ENCODE peak calls at places on chromosomes 6 and 20, in five cellular contexts. Q is GM23338, Z is K562, D is breast epithelium, O is stomach. U is an unnamed sample.

GRCh38 chr6:73968358-73968757 is 272.4 kb downstream of the CD109 start:
- DNase-seq in Q (no peak), Z (no peak), D (no peak), O (no peak), U (no peak)

GRCh38 chr20:25738198-25738597 is 41.5 kb upstream of the ZNF337 start:
- DNase-seq in Q (no peak), Z (no peak), D (no peak), O (no peak), U (no peak)

GRCh38 chr6:154432533-154433476 is 76.2 kb upstream of the IPCEF1 start:
- DNase-seq in Q (no peak), Z (peak), D (no peak), O (no peak), U (peak)

GRCh38 chr6:157723376-157723775 is 99.7 kb upstream of the SNX9 start:
- DNase-seq in Q (no peak), Z (no peak), D (no peak), O (no peak), U (no peak)

GRCh38 chr20:33166533-33167113 is 1.3 kb upstream of the BPIFA2 start:
- DNase-seq in Q (no peak), Z (no peak), D (no peak), O (no peak), U (no peak)

GRCh38 chr20:3228750-3229032 is 10.3 kb downstream of the SLC4A11 start:
- DNase-seq in Q (no peak), Z (no peak), D (no peak), O (no peak), U (no peak)

GRCh38 chr6:156899071-156899470 is 121.9 kb downstream of the ARID1B start:
- DNase-seq in Q (no peak), Z (no peak), D (no peak), O (no peak), U (no peak)

GRCh38 chr6:85911067-85911466 is 268.4 kb upstream of the SYNCRIP start:
- DNase-seq in Q (no peak), Z (no peak), D (no peak), O (no peak), U (no peak)

GRCh38 chr20:49665796-49666195 is 47.9 kb downstream of the B4GALT5 start:
- DNase-seq in Q (no peak), Z (no peak), D (no peak), O (no peak), U (no peak)

GRCh38 chr6:29647927-29648642 is 8.8 kb upstream of the MOG start:
- DNase-seq in Q (peak), Z (peak), D (no peak), O (no peak), U (no peak)

GRCh38 chr6:16769131-16769985 is 8.1 kb upstream of the ATXN1 start:
- DNase-seq in Q (peak), Z (peak), D (no peak), O (peak), U (no peak)

GRCh38 chr6:18362058-18362561 is 25.0 kb upstream of the RNF144B start:
- DNase-seq in Q (no peak), Z (no peak), D (no peak), O (no peak), U (no peak)

GRCh38 chr20:54345817-54346216 is 129.6 kb upstream of the DOK5 start:
- DNase-seq in Q (no peak), Z (no peak), D (no peak), O (no peak), U (no peak)

GRCh38 chr20:31715766-31716165 is 6.9 kb downstream of the BCL2L1 start:
- DNase-seq in Q (no peak), Z (peak), D (no peak), O (no peak), U (no peak)

GRCh38 chr6:125773387-125774341 is 17.1 kb upstream of the NCOA7 start:
- DNase-seq in Q (no peak), Z (no peak), D (no peak), O (no peak), U (no peak)

GRCh38 chr6:155418017-155418749 is 37.5 kb downstream of the NOX3 start:
- DNase-seq in Q (peak), Z (no peak), D (no peak), O (no peak), U (peak)

GRCh38 chr6:156582509-156582992 is 194.6 kb upstream of the ARID1B start:
- DNase-seq in Q (no peak), Z (no peak), D (no peak), O (no peak), U (no peak)

GRCh38 chr6:158033751-158034702 is 52.4 kb downstream of the SYNJ2 start:
- DNase-seq in Q (no peak), Z (no peak), D (no peak), O (peak), U (no peak)

GRCh38 chr20:20520776-20521175 is 152.9 kb downstream of the INSM1 start:
- DNase-seq in Q (no peak), Z (no peak), D (no peak), O (no peak), U (no peak)

GRCh38 chr6:148367418-148368024 is 24.9 kb downstream of the SASH1 start:
- DNase-seq in Q (peak), Z (no peak), D (peak), O (no peak), U (no peak)

GRCh38 chr20:38730989-38731737 is 6.9 kb downstream of the SLC32A1 start:
- DNase-seq in Q (peak), Z (peak), D (no peak), O (peak), U (no peak)

GRCh38 chr6:44381739-44382138 is 5.8 kb upstream of the CDC5L start:
- DNase-seq in Q (no peak), Z (no peak), D (no peak), O (no peak), U (no peak)

GRCh38 chr6:165025040-165025439 is 284.4 kb downstream of the C6orf118 start:
- DNase-seq in Q (no peak), Z (no peak), D (no peak), O (no peak), U (no peak)

GRCh38 chr6:98514073-98514720 is 320.2 kb upstream of the POU3F2 start:
- DNase-seq in Q (no peak), Z (no peak), D (no peak), O (no peak), U (no peak)

GRCh38 chr6:170291271-170292110 is 613 bp upstream of the DLL1 start:
- DNase-seq in Q (peak), Z (no peak), D (peak), O (peak), U (no peak)

GRCh38 chr6:163643866-163644265 is 229.3 kb downstream of the QKI start:
- DNase-seq in Q (no peak), Z (no peak), D (no peak), O (no peak), U (no peak)

GRCh38 chr6:166721576-166721975 is 94.5 kb upstream of the RPS6KA2 start:
- DNase-seq in Q (no peak), Z (no peak), D (no peak), O (no peak), U (no peak)

GRCh38 chr20:37395921-37396519 is 50.1 kb downstream of the SRC start:
- DNase-seq in Q (peak), Z (peak), D (no peak), O (no peak), U (no peak)

GRCh38 chr20:45347936-45348809 is at the start of gene SDC4:
- DNase-seq in Q (peak), Z (peak), D (peak), O (peak), U (no peak)

GRCh38 chr6:30074331-30075093 is 1.1 kb downstream of the RNF39 start:
- DNase-seq in Q (peak), Z (no peak), D (peak), O (no peak), U (no peak)

GRCh38 chr6:57301755-57302154 is 15.7 kb upstream of the PRIM2 start:
- DNase-seq in Q (no peak), Z (no peak), D (no peak), O (no peak), U (no peak)

GRCh38 chr6:169005141-169005540 is 248.5 kb downstream of the THBS2 start:
- DNase-seq in Q (no peak), Z (no peak), D (no peak), O (no peak), U (no peak)

GRCh38 chr6:72425003-72425681 is 196.7 kb upstream of the KCNQ5 start:
- DNase-seq in Q (no peak), Z (no peak), D (no peak), O (no peak), U (no peak)

GRCh38 chr20:38805958-38806854 is 709 bp downstream of the PPP1R16B start:
- DNase-seq in Q (peak), Z (peak), D (no peak), O (no peak), U (no peak)

GRCh38 chr20:43537921-43538854 is 20.6 kb upstream of the SGK2 start:
- DNase-seq in Q (peak), Z (peak), D (no peak), O (peak), U (peak)

GRCh38 chr6:148693882-148694484 is 52.8 kb upstream of the UST start:
- DNase-seq in Q (no peak), Z (no peak), D (no peak), O (no peak), U (no peak)

DNA sequence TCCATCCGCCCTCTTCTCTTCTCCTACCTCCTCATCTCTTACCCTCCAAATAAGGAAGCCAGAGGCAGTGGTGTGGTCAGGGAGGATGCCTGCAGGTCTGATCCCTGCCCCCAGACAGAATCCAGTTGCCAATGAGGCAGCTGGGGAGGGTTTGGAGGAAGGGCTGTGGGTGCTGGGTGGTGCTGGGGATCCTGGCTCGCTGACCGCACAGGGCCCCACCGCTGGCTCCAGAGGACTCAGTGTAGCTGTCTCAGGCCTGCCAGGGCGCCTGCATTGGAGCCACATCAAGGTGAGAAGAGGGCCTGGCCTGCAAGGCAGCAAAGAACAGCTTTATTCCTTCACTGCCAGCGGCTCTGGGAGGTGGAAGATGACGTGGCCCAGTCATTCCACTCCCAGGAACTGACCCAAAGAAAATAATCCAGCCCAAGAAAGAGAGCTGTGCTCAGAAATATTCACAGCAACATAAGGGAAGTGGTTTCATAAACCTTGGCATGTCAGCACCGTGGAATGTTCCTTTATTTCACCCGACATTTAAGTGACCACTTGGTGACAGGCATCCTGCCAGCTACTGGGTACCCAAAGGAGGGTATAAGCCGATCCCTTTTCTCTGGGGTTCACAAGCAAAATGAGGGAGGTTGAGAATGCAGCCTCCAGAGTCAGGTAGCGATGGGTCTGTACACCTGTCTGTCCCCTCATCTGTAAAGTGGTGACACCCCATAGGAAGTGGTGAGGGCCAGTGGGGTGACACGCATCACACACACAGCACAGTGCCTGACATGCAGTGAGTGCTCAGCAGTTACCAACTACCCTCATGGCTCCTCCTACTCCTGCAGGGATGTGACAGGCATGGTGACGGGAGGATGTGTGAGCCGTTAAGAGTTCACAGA is 125.1 kb downstream of the SNX5 start:
- DNase-seq in Q (no peak), Z (no peak), D (peak), O (no peak), U (no peak)
- TF ChIP-seq POLR2AphosphoS5 in Q (no peak), Z (no peak), D (no peak), O (peak), U (no peak)

DNA sequence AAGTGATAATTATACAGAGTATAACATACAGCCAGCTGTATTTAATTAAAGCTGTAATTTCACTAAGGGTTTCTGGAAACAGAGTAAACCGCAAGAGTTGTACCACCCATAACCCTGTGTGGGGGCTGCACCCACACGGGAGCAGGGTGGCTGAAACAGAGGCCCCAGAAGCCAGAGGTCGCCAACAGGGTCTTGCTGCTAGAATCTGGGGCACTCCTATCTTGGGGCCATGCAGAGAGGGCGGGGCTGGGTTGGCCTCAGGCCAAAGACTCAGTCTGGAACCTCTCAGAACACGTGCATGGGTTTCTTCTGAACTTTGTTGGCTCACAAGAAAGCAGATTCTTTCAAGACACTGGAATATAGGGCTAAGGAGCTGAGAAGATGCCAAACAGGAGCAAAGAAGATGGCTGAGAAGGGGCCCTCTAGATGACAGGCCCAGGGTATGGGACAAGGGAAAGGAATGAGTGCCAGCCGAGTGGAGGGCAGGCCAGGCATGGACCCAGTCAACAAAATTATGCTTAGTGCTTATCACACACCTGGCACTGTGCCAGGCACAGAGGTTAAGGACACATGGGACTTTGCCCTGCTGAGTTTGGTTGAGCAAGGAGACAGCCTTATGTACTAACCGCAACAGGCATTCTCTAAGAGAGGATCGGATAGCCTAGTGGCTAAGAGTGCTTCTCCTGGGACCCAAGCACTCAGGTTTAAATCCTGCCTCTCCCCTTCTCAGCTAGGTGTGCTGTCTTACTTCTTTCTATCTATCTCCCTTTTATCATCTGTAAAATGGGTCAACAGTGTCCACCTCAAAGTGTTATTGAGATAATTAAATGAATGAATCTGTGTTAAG is 96.6 kb upstream of the FOXP4 start:
- DNase-seq in Q (no peak), Z (peak), D (no peak), O (peak), U (no peak)
- H3K27ac ChIP-seq in Q (no peak), Z (no peak), D (no peak), O (peak), U (no peak)

DNA sequence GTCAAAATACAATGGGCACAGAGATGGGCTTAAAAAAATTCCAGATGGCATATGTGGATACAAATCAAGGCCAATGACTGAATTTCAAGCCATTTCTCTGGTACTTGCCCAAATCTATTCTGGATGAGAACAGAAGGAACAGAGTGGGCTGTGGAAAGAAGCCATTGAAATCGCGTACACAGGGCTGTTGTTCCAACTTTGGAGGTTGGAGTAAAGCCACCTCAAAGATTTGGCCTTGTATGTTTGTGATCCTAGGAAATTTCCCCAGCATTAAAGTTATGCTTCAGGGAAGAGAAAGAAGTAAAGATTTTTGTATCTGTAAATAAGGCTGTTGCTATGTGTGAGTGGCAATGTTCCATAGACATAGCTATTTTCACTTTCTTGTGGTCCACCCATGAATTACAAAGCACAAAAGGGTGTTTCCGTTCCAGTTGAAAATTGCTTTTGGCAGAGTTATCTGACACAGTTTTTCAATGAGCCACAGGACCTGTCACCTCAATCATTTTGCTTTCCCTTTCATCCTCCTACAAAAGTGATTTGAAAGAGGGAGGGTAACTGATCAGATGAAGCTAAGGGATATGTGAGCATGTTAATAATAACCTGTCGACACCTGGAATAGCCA is 321.3 kb downstream of the TFAP2B start:
- DNase-seq in Q (no peak), Z (no peak), D (peak), O (no peak), U (no peak)
- TF ChIP-seq POLR2AphosphoS5 in Q (no peak), Z (no peak), D (no peak), O (no peak), U (no peak)

DNA sequence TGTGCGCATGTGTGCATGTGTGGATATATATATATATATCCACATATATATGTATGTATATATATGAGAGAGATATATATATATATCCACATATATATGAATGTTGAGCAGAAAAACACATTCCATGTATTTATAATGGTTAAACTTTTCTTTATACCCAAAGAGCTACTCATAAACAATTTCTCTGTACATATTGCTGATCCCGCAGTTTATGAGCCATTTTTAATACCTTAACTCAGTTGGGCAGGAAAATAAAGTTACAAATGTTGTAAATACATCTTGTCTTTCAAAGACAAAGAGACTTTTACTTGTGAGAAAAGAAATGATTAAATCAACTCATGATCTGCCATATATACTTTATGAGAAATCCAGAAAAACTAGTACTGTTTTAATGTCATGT is 18.1 kb upstream of the EPHA7 start:
- DNase-seq in Q (no peak), Z (no peak), D (no peak), O (no peak), U (no peak)
- H3K27ac ChIP-seq in Q (no peak), Z (no peak), D (no peak), O (no peak), U (no peak)

GRCh38 chr6:81531869-81532561 is 220.5 kb downstream of the TENT5A start:
- DNase-seq in Q (no peak), Z (no peak), D (no peak), O (no peak), U (no peak)
- TF ChIP-seq POLR2AphosphoS5 in Q (no peak), Z (no peak), D (no peak), O (no peak), U (no peak)

DNA sequence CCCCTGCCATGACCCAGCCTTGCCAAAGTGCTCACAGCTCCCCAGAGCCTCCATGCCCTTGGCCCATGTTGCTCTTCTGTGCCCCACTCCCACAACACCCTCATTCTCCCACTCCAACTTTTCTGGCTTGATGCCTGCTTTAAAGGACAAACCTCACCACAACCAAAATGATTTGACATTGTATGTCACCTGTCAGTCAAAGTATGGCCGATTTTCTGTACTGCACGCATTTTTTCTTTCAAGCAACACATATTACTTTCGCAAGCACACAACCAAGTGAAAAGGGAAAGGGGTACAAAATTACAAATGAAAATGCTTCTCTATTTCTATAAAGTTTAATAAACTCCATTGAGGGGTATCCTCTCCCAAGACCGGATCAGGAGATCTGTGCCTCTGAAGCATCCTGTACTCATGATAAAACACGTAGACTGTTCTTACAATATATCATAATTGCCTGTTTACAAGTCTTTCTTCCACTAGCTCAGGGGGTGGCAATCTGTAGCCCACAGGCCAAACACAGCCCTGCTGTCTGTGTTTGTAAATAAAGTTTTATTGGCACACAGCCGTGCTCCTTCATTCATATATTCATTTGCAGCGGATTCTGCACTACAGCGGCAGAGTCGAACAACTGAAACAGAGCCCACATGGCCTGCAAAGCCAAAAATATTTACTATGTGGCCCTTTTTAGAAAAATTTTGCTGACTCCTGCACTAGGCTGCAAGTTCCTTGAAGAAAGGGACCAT is 32.5 kb downstream of the SLC22A23 start:
- DNase-seq in Q (no peak), Z (no peak), D (no peak), O (no peak), U (no peak)
- H3K27ac ChIP-seq in Q (peak), Z (no peak), D (no peak), O (no peak), U (no peak)